ENCODE peak calls at places on chromosomes 6 and 20, in six cellular contexts. S is Ammon's horn, M is NCI-H1092, F is NCI-H1417, Z is GOT3, D is AG20443. C is an unnamed sample.

GRCh38 chr20:19129976-19130612 is 82.3 kb upstream of the SLC24A3 start:
- DNase-seq in M (peak), F (peak), S (peak), D (no peak), Z (no peak), C (no peak)

GRCh38 chr6:41700577-41701347 is 34.6 kb downstream of the TFEB start:
- DNase-seq in S (peak), M (no peak), Z (no peak), D (no peak), F (no peak), C (no peak)

GRCh38 chr6:128275681-128276080 is 244.7 kb downstream of the PTPRK start:
- DNase-seq in D (no peak), S (no peak), Z (no peak), M (no peak), F (no peak), C (no peak)

GRCh38 chr6:41741625-41742490 is 5.3 kb downstream of the PGC start:
- DNase-seq in D (no peak), S (no peak), M (no peak), F (no peak), Z (no peak), C (no peak)

GRCh38 chr6:53658992-53659391 is 6.6 kb downstream of the KLHL31 start:
- DNase-seq in F (no peak), M (no peak), Z (no peak), S (no peak), D (no peak), C (no peak)

GRCh38 chr20:11057624-11058023 is 383.8 kb upstream of the JAG1 start:
- DNase-seq in F (no peak), M (no peak), Z (no peak), S (no peak), D (no peak), C (no peak)

GRCh38 chr6:148738939-148739821 is 7.7 kb upstream of the UST start:
- DNase-seq in Z (no peak), M (no peak), S (no peak), D (no peak), F (no peak), C (no peak)

GRCh38 chr20:44186674-44187053 is 324 bp downstream of the JPH2 start:
- DNase-seq in Z (no peak), M (no peak), D (peak), S (no peak), F (no peak), C (no peak)

GRCh38 chr20:9507544-9508239 is 6.7 kb upstream of the LAMP5 start:
- DNase-seq in F (no peak), Z (no peak), S (no peak), D (no peak), M (no peak), C (no peak)

GRCh38 chr20:36467076-36467999 is 74.0 kb upstream of the MYL9 start:
- DNase-seq in Z (no peak), D (peak), M (peak), S (no peak), F (peak), C (peak)

GRCh38 chr6:111263837-111264236 is 176.5 kb downstream of the SLC16A10 start:
- DNase-seq in Z (no peak), F (no peak), S (no peak), M (no peak), D (peak), C (peak)

GRCh38 chr6:31152776-31153175 is 4.8 kb downstream of the CCHCR1 start:
- DNase-seq in M (no peak), Z (no peak), S (no peak), D (no peak), F (no peak), C (no peak)

GRCh38 chr6:6224933-6225486 is 95.5 kb downstream of the F13A1 start:
- DNase-seq in Z (no peak), M (no peak), D (no peak), F (no peak), S (no peak), C (no peak)

GRCh38 chr20:5895626-5896025 is 54.7 kb downstream of the TRMT6 start:
- DNase-seq in D (no peak), M (no peak), Z (no peak), S (no peak), F (no peak), C (no peak)

GRCh38 chr6:136306466-136306865 is 16.8 kb upstream of the BCLAF1 start:
- DNase-seq in M (no peak), D (no peak), S (peak), Z (no peak), F (no peak), C (no peak)